ENCODE peak calls at places on chromosomes 2 and 18, in six cellular contexts. J is lower lobe of right lung, Y is AG04449, T is upper lobe of left lung, S is GM23338, R is transverse colon. I is an unnamed sample.

GRCh38 chr2:61350777-61351176 is 120.1 kb downstream of the USP34 start:
- DNase-seq in J (no peak), Y (no peak), T (peak; percentile 56), S (no peak), R (no peak), I (no peak)

GRCh38 chr18:42348722-42349121 is 393.7 kb downstream of the PIK3C3 start:
- DNase-seq in J (no peak), Y (no peak), T (no peak), S (no peak), R (no peak), I (no peak)

GRCh38 chr2:169599568-169599967 is 15.4 kb downstream of the PPIG start:
- DNase-seq in J (no peak), Y (no peak), T (no peak), S (no peak), R (no peak), I (no peak)

GRCh38 chr2:27057184-27057583 is 5.7 kb downstream of the AGBL5 start:
- DNase-seq in J (no peak), Y (no peak), T (no peak), S (no peak), R (no peak), I (no peak)

GRCh38 chr2:61536086-61536722 is 2.0 kb downstream of the XPO1 start:
- DNase-seq in J (no peak), Y (no peak), T (no peak), S (no peak), R (no peak), I (no peak)

GRCh38 chr2:54569745-54570296 is 113.7 kb downstream of the SPTBN1 start:
- DNase-seq in J (no peak), Y (no peak), T (peak; percentile 37), S (no peak), R (peak; percentile 79), I (no peak)

GRCh38 chr2:529425-529824 is 147.8 kb downstream of the TMEM18 start:
- DNase-seq in J (no peak), Y (no peak), T (no peak), S (peak; percentile 68), R (no peak), I (peak; percentile 2)

GRCh38 chr2:84539729-84540128 is 23.4 kb downstream of the DNAH6 start:
- DNase-seq in J (no peak), Y (no peak), T (no peak), S (no peak), R (no peak), I (no peak)

GRCh38 chr2:64228923-64229322 is 84.7 kb upstream of the PELI1 start:
- DNase-seq in J (no peak), Y (no peak), T (no peak), S (no peak), R (no peak), I (no peak)

GRCh38 chr2:174492963-174493431 is 6.2 kb upstream of the GPR155 start:
- DNase-seq in J (no peak), Y (no peak), T (peak; percentile 25), S (no peak), R (peak; percentile 60), I (no peak)

GRCh38 chr18:78610179-78610578 is 369.4 kb upstream of the SALL3 start:
- DNase-seq in J (no peak), Y (no peak), T (no peak), S (no peak), R (no peak), I (no peak)

GRCh38 chr2:190119257-190119656 is 56.7 kb upstream of the MSTN start:
- DNase-seq in J (peak; percentile 44), Y (no peak), T (peak; percentile 22), S (peak; percentile 87), R (no peak), I (no peak)

GRCh38 chr2:6011871-6012380 is 319.7 kb downstream of the SOX11 start:
- DNase-seq in J (no peak), Y (no peak), T (no peak), S (peak; percentile 15), R (no peak), I (no peak)

GRCh38 chr2:172461591-172462392 is 34.4 kb downstream of the ITGA6 start:
- DNase-seq in J (peak; percentile 77), Y (no peak), T (peak; percentile 77), S (peak; percentile 89), R (peak; percentile 84), I (no peak)

GRCh38 chr2:218404351-218405145 is 4.9 kb downstream of the CTDSP1 start:
- DNase-seq in J (no peak), Y (no peak), T (no peak), S (no peak), R (no peak), I (no peak)

GRCh38 chr2:100062315-100062714 is 80.1 kb downstream of the AFF3 start:
- DNase-seq in J (no peak), Y (no peak), T (no peak), S (no peak), R (no peak), I (no peak)

DNA sequence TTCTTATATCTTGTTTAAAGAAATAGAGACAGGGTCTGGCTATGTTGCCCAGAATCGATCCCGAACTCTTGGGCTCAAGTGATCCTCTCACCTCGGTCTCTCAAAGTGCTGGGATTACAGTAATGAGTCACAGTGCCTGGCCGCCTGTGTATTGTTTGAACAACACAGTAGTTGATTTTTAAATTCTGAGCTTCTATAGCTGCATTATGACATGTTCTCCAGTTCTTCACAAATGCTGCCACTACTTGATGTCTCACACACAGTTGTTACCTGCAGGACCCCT is 7.7 kb upstream of the RHOB start:
- DNase-seq in J (no peak), Y (no peak), T (peak; percentile 58), S (no peak), R (peak; percentile 31), I (no peak)
- H3K4me3 ChIP-seq in J (no peak overlapping the region), Y (no peak overlapping the region), T (no peak overlapping the region), S (no peak overlapping the region), R (no peak overlapping the region), I (no peak overlapping the region)

DNA sequence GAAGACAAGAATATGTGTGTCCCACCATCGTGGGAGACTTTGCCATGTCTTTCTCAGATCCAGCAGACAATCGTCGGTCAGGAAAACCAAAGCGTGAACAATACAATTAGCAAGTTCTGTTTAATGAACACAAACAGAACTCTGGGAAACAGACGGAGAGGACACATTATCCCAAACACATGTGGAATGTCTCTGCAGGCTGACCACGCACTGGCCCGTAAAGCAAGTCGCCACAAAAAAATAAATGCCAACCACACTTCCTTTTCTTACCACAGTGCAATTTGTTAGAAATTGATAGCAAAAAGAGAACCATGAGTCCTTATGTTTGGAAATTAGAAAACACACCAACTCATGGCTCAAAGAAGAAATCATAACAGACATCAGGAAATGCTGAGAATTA is 210.9 kb downstream of the TWIST2 start:
- DNase-seq in J (no peak), Y (no peak), T (no peak), S (no peak), R (no peak), I (no peak)
- H3K4me3 ChIP-seq in J (no peak overlapping the region), Y (no peak overlapping the region), T (no peak overlapping the region), S (no peak overlapping the region), R (no peak overlapping the region), I (no peak overlapping the region)

GRCh38 chr2:39069890-39070289 is 51.0 kb downstream of the SOS1 start:
- DNase-seq in J (no peak), Y (no peak), T (no peak), S (no peak), R (no peak), I (no peak)

GRCh38 chr2:39068290-39068689 is 52.6 kb downstream of the SOS1 start:
- DNase-seq in J (no peak), Y (no peak), T (no peak), S (no peak), R (no peak), I (no peak)

GRCh38 chr2:39068757-39069515 is 51.9 kb downstream of the SOS1 start:
- DNase-seq in J (no peak), Y (no peak), T (no peak), S (no peak), R (no peak), I (no peak)

GRCh38 chr2:39062320-39062719 is 58.5 kb downstream of the SOS1 start:
- DNase-seq in J (no peak), Y (no peak), T (no peak), S (no peak), R (no peak), I (no peak)

GRCh38 chr2:39065616-39066015 is 55.2 kb downstream of the SOS1 start:
- DNase-seq in J (no peak), Y (no peak), T (no peak), S (no peak), R (no peak), I (no peak)
- H3K4me3 ChIP-seq in J (no peak overlapping the region), Y (no peak overlapping the region), T (no peak overlapping the region), S (no peak overlapping the region), R (no peak overlapping the region), I (no peak overlapping the region)

DNA sequence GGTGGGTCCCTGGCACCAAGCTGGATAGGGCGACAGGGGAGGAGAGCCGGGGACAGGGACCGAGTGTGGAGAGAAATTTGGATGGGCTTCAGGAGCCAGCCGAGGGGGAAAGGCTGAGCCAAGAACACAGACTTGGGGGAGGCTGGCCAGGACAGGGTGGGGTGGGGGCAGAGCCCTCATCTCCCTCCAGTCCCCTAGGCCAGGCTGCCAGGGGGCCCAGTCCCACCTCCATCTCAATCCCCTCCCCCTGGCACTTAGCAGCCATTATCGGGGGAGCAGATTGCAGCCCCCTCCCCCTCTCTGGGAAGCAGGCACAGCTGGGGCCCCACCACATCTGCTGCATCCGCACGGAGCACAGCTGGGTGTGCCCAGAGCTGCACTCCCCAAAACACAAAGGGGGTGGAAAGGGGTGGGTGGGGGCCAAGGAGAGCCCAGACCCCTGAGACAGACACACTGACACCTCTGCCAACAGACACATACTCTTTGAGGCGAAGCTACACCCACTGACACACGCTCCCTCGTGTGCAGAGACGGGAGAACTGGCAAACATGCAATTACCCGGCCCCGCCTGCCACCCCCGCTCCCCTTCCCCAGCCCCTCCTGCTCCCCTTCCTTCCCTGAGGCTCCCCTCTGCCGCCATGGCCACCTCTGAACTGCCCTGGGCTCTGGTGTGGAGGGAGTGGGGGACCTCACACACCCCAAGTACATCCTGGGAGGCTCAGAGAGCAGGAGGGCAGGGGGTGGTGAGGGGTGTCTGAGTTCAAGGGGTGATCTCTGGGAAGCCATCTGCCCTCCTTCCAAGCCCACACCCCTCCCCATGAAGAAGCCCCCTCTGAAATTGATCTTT is 5.1 kb upstream of the ASIC4 start:
- DNase-seq in J (no peak), Y (no peak), T (no peak), S (peak; percentile 54), R (no peak), I (no peak)
- H3K4me3 ChIP-seq in J (no peak overlapping the region), Y (no peak overlapping the region), T (no peak overlapping the region), S (peak overlapping the region; percentile 67), R (no peak overlapping the region), I (peak overlapping the region; percentile 38)

I was measured in skeletal muscle cell.